ENCODE peak calls at places on chromosomes 16 and 17, in four cellular contexts. N, Q, W and T are unnamed samples.

GRCh38 chr17:39225974-39226683 is 384 bp upstream of the STAC2 start:
- DNase-seq in N (peak; percentile 97), Q (peak; percentile 40), W (no peak), T (peak; percentile 77)

GRCh38 chr17:51487947-51488346 is 227.6 kb downstream of the UTP18 start:
- DNase-seq in N (no peak), Q (no peak), W (no peak), T (no peak)

GRCh38 chr16:56980792-56981724 is 8.3 kb upstream of the NLRC5 start:
- DNase-seq in N (no peak), Q (no peak), W (no peak), T (no peak)

GRCh38 chr17:51351890-51352289 is 91.5 kb downstream of the UTP18 start:
- DNase-seq in Q (no peak), W (no peak), N (peak; percentile 84), T (no peak)

GRCh38 chr17:37131064-37131463 is 182.3 kb downstream of the AATF start:
- DNase-seq in N (no peak), W (no peak), Q (no peak), T (no peak)

GRCh38 chr17:8151641-8152111 is 528 bp downstream of the PER1 start:
- DNase-seq in Q (no peak), W (no peak), N (peak; percentile 95), T (no peak)

GRCh38 chr17:73657473-73658116 is 13.3 kb upstream of the SDK2 start:
- DNase-seq in N (peak; percentile 83), Q (peak; percentile 12), W (no peak), T (no peak)

GRCh38 chr17:68356949-68357455 is 65.7 kb downstream of the ARSG start:
- DNase-seq in N (no peak), Q (no peak), W (no peak), T (no peak)

GRCh38 chr17:17874478-17874877 is 37.7 kb upstream of the SREBF1 start:
- DNase-seq in W (peak; percentile 80), Q (no peak), N (no peak), T (peak; percentile 81)

GRCh38 chr17:66952031-66952524 is 12.4 kb upstream of the CACNG4 start:
- DNase-seq in W (no peak), N (no peak), Q (peak; percentile 96), T (peak; percentile 59)

GRCh38 chr16:180101-180920 is at the start of gene HBQ1:
- DNase-seq in Q (no peak), N (no peak), W (no peak), T (peak; percentile 44)

GRCh38 chr17:58121925-58122324 is 26.3 kb upstream of the OR4D1 start:
- DNase-seq in W (no peak), Q (peak; percentile 17), N (no peak), T (no peak)

GRCh38 chr16:18789850-18790706 is at the start of gene RPS15A:
- DNase-seq in Q (peak; percentile 97), W (peak; percentile 92), N (peak; percentile 95), T (peak; percentile 93)

GRCh38 chr17:64066709-64067108 is 46.3 kb upstream of the ICAM2 start:
- DNase-seq in Q (no peak), W (no peak), N (no peak), T (no peak)

GRCh38 chr16:84040823-84041391 is 1.7 kb downstream of the SLC38A8 start:
- DNase-seq in N (peak; percentile 39), Q (peak; percentile 42), W (no peak), T (no peak)

GRCh38 chr17:80475949-80476876 is at the start of gene NPTX1:
- DNase-seq in N (no peak), W (no peak), Q (peak; percentile 18), T (peak; percentile 45)

GRCh38 chr17:56099649-56100048 is 53.6 kb upstream of the ANKFN1 start:
- DNase-seq in W (no peak), Q (no peak), N (no peak), T (no peak)

GRCh38 chr17:19771971-19772630 is 24.0 kb upstream of the ALDH3A1 start:
- DNase-seq in Q (no peak), N (no peak), W (no peak), T (no peak)

GRCh38 chr17:72135546-72136325 is 14.9 kb downstream of the SOX9 start:
- DNase-seq in N (no peak), W (no peak), Q (no peak), T (no peak)

GRCh38 chr16:27500801-27501200 is 48.9 kb downstream of the GTF3C1 start:
- DNase-seq in Q (no peak), N (no peak), W (no peak), T (no peak)

GRCh38 chr17:79183221-79184158 is 108.9 kb downstream of the ENGASE start:
- DNase-seq in Q (no peak), W (no peak), N (no peak), T (no peak)

GRCh38 chr16:24610421-24610765 is 71.0 kb downstream of the RBBP6 start:
- DNase-seq in W (no peak), Q (peak; percentile 15), N (peak; percentile 78), T (no peak)

GRCh38 chr16:67860589-67861398 is 12.1 kb upstream of the EDC4 start:
- DNase-seq in N (no peak), Q (no peak), W (no peak), T (no peak)

GRCh38 chr16:27628216-27628945 is 78.4 kb downstream of the KATNIP start:
- DNase-seq in N (no peak), W (no peak), Q (no peak), T (no peak)

GRCh38 chr17:60080545-60080944 is 1.8 kb upstream of the HEATR6 start:
- DNase-seq in Q (no peak), W (no peak), N (no peak), T (no peak)

GRCh38 chr17:64006361-64007088 is 8.4 kb downstream of the PRR29 start:
- DNase-seq in W (no peak), N (no peak), Q (no peak), T (no peak)

GRCh38 chr17:42541041-42541833 is 5.2 kb downstream of the NAGLU start:
- DNase-seq in N (no peak), Q (no peak), W (no peak), T (no peak)

GRCh38 chr16:88084881-88085280 is 133.6 kb downstream of the BANP start:
- DNase-seq in W (no peak), Q (no peak), N (no peak), T (no peak)

GRCh38 chr17:48587276-48588073 is 2.6 kb downstream of the HOXB3 start:
- DNase-seq in N (no peak), W (no peak), Q (no peak), T (no peak)

GRCh38 chr16:75679366-75679765 is 2.6 kb upstream of the CPHXL2 start:
- DNase-seq in N (no peak), W (no peak), Q (no peak), T (no peak)